ENCODE peak calls at places on chromosomes 3 and 15, in seven cellular contexts. N is MM.1S, B is IMR-90, D is neural progenitor cell, H is endodermal cell, L is astrocyte, Z is fibroblast of lung. X is an unnamed sample.

GRCh38 chr15:57064033-57064432 is 145.6 kb downstream of the TCF12 start:
- DNase-seq in N (no peak), B (peak; percentile 33), D (no peak), H (no peak), L (no peak), Z (peak; percentile 44), X (peak; percentile 25)

GRCh38 chr3:100954990-100955389 is 38.2 kb downstream of the ABI3BP start:
- DNase-seq in N (no peak), B (peak; percentile 97), D (no peak), H (no peak), L (peak; percentile 92), Z (peak; percentile 82), X (peak; percentile 91)

GRCh38 chr15:28125673-28126651 is 26.8 kb upstream of the OCA2 start:
- DNase-seq in N (peak; percentile 54), B (peak; percentile 64), D (peak; percentile 78), H (peak; percentile 39), L (peak; percentile 24), Z (peak; percentile 73), X (peak; percentile 80)

GRCh38 chr3:125461896-125462295 is 58.1 kb downstream of the SNX4 start:
- DNase-seq in N (no peak), B (peak; percentile 51), D (no peak), H (no peak), L (no peak), Z (no peak), X (no peak)

GRCh38 chr3:59451041-59451763 is 401.4 kb upstream of the CFAP20DC start:
- DNase-seq in N (peak; percentile 98), B (no peak), D (no peak), H (no peak), L (no peak), Z (no peak), X (no peak)

GRCh38 chr3:177713921-177714900 is 516.9 kb upstream of the TBL1XR1 start:
- DNase-seq in N (no peak), B (no peak), D (peak; percentile 13), H (no peak), L (no peak), Z (no peak), X (peak; percentile 72)

GRCh38 chr3:187973977-187974856 is 179.7 kb upstream of the LPP start:
- DNase-seq in N (no peak), B (no peak), D (no peak), H (no peak), L (no peak), Z (no peak), X (no peak)

GRCh38 chr3:28716939-28717338 is 368.3 kb upstream of the AZI2 start:
- DNase-seq in N (no peak), B (no peak), D (no peak), H (no peak), L (no peak), Z (no peak), X (no peak)

GRCh38 chr3:150090877-150091276 is 120.2 kb upstream of the PFN2 start:
- DNase-seq in N (no peak), B (peak; percentile 37), D (no peak), H (no peak), L (no peak), Z (no peak), X (no peak)

GRCh38 chr15:79283252-79284048 is 928 bp downstream of the ANKRD34C start:
- DNase-seq in N (peak; percentile 28), B (peak; percentile 21), D (peak; percentile 92), H (peak; percentile 92), L (peak; percentile 24), Z (peak; percentile 19), X (peak; percentile 66)

GRCh38 chr3:150589759-150590158 is 13.4 kb upstream of the SELENOT start:
- DNase-seq in N (no peak), B (peak; percentile 32), D (no peak), H (no peak), L (no peak), Z (no peak), X (peak; percentile 12)

GRCh38 chr15:81160312-81161214 is 26.5 kb downstream of the CFAP161 start:
- DNase-seq in N (no peak), B (peak; percentile 95), D (no peak), H (no peak), L (peak; percentile 61), Z (peak; percentile 97), X (peak; percentile 92)

GRCh38 chr15:49901867-49902775 is 216.9 kb downstream of the ATP8B4 start:
- DNase-seq in N (peak; percentile 11), B (peak; percentile 65), D (no peak), H (no peak), L (peak; percentile 32), Z (peak; percentile 83), X (peak; percentile 71)

GRCh38 chr3:172104471-172105072 is 65.2 kb downstream of the FNDC3B start:
- DNase-seq in N (no peak), B (no peak), D (peak; percentile 68), H (peak; percentile 77), L (peak; percentile 61), Z (no peak), X (no peak)

GRCh38 chr15:77944002-77944867 is 133.3 kb downstream of the TBC1D2B start:
- DNase-seq in N (peak; percentile 19), B (peak; percentile 56), D (peak; percentile 91), H (peak; percentile 93), L (peak; percentile 72), Z (peak; percentile 70), X (peak; percentile 73)

GRCh38 chr15:53074221-53074620 is 284.1 kb upstream of the ONECUT1 start:
- DNase-seq in N (no peak), B (no peak), D (no peak), H (no peak), L (no peak), Z (no peak), X (no peak)

GRCh38 chr3:89108154-89108553 is 733 bp downstream of the EPHA3 start:
- DNase-seq in N (no peak), B (no peak), D (no peak), H (no peak), L (no peak), Z (peak; percentile 1), X (no peak)

GRCh38 chr3:89104499-89104898 is 2.9 kb upstream of the EPHA3 start:
- DNase-seq in N (peak; percentile 40), B (no peak), D (no peak), H (no peak), L (no peak), Z (peak; percentile 2), X (no peak)

GRCh38 chr3:89113344-89113743 is 5.9 kb downstream of the EPHA3 start:
- DNase-seq in N (no peak), B (no peak), D (no peak), H (no peak), L (no peak), Z (no peak), X (no peak)

DNA sequence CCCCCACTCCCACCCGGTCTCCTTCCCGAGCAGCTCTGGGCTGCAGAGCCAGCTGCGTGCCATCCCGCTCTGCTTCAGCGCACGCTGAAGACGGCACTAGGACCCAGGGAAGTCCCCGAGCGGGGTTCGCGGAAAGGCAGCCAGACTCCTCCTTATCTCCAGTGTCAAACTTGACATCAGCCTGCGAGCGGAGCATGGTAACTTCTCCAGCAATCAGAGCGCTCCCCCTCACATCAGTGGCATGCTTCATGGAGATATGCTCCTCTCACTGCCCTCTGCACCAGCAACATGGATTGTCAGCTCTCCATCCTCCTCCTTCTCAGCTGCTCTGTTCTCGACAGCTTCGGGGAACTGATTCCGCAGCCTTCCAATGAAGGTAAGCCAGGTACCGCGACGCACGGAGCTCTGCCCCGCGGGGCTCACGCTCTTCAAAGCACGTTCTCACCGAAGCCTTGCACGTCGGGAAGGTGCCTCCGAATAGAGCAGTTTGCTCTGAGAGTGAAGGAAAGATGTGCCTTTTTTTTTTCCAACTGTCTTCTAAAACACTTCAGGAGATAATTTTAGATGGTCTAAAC is at the start of gene EPHA3:
- DNase-seq in N (peak; percentile 61), B (peak; percentile 58), D (peak; percentile 78), H (peak; percentile 93), L (peak; percentile 74), Z (peak; percentile 71), X (peak; percentile 72)
- H3K9ac ChIP-seq in N (no peak within 1 kb of the TSS), B (peak within 1 kb of the TSS; percentile 17), D (no peak within 1 kb of the TSS), H (no peak within 1 kb of the TSS), L (peak within 1 kb of the TSS; percentile 56), Z (no peak within 1 kb of the TSS), X (peak within 1 kb of the TSS; percentile 36)

DNA sequence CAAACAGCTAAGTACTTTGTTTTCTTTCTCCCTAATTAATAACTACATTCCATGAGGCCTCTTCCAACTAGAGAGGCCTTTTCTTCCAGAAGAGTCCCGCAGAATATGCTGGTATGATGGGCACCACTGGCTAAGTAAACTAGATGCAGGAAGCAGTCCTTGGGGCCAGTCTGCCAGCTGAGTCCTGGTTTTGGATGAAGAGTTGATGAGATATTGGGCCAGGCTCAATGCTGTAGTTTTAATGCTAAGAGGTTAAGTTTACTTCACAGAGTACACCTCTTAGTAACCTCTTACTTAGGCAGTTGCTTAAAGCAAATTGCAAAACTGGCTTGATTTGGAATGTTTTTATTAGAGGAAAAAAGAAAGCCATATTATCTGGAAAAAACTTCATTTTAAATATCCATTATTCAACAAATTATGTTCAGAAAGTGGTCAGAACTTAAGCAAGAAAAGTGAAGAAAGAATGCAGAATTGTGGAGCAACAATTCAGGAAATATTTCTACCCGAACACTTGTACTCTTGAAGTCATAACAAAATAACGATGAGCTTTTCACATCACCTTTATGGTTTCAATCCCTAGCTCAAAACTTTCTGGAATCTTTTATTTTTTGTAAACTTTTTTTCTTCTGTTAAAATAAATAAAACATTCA is 178.4 kb upstream of the CDIN1 start:
- DNase-seq in N (peak; percentile 6), B (no peak), D (no peak), H (no peak), L (no peak), Z (no peak), X (peak; percentile 28)
- H3K4me3 ChIP-seq in N (no peak overlapping the region), B (no peak overlapping the region), D (no peak overlapping the region), H (no peak overlapping the region), L (no peak overlapping the region), Z (peak overlapping the region; percentile 15), X (peak overlapping the region; percentile 44)

GRCh38 chr15:32028921-32029320 is 1.4 kb upstream of the CHRNA7 start:
- DNase-seq in N (no peak), B (no peak), D (peak; percentile 85), H (peak; percentile 85), L (no peak), Z (no peak), X (no peak)

GRCh38 chr15:32033186-32033890 is 3.0 kb downstream of the CHRNA7 start:
- DNase-seq in N (no peak), B (no peak), D (no peak), H (no peak), L (no peak), Z (no peak), X (no peak)

GRCh38 chr15:32029409-32029861 is 880 bp upstream of the CHRNA7 start:
- DNase-seq in N (peak; percentile 18), B (no peak), D (peak; percentile 80), H (peak; percentile 83), L (no peak), Z (peak; percentile 0), X (peak; percentile 34)

GRCh38 chr15:32030795-32031194 is 480 bp downstream of the CHRNA7 start:
- DNase-seq in N (peak; percentile 12), B (no peak), D (peak; percentile 48), H (peak; percentile 77), L (no peak), Z (peak; percentile 1), X (peak; percentile 2)

GRCh38 chr15:32029862-32030781 is at the start of gene CHRNA7:
- DNase-seq in N (peak; percentile 86), B (peak; percentile 3), D (peak; percentile 95), H (peak; percentile 94), L (peak; percentile 4), Z (peak; percentile 12), X (peak; percentile 59)
- H3K9ac ChIP-seq in N (peak within 1 kb of the TSS; percentile 41), B (no peak within 1 kb of the TSS), D (peak within 1 kb of the TSS; percentile 35), H (peak within 1 kb of the TSS; percentile 31), L (peak within 1 kb of the TSS; percentile 70), Z (no peak within 1 kb of the TSS), X (no peak within 1 kb of the TSS)

DNA sequence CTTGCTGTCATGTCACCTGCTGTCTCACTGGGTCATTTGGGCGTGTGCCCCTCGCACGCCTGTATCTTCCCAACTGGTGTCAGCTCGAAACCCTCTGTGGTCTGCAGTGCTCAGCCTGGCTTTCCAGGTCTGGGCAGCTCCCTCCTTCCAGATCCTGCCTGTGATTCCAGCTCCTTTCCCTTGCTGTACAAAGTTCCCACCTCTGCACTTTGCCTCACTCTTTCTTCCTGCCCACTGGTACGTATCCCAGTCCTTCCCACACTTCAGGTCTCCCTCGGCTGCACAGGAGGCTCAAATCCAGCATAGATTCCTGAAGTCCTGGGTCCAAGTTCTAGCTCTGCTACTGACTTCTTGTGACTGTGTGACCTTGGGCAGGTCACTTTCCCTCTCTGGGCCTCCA is 2.1 kb upstream of the PAQR5 start:
- DNase-seq in N (no peak), B (no peak), D (no peak), H (no peak), L (no peak), Z (no peak), X (no peak)
- H3K4me3 ChIP-seq in N (no peak overlapping the region), B (no peak overlapping the region), D (no peak overlapping the region), H (no peak overlapping the region), L (no peak overlapping the region), Z (no peak overlapping the region), X (no peak overlapping the region)